ENCODE peak calls at places on chromosomes 7 and 10, in four cellular contexts. One of them, this sample, is unnamed.

GRCh38 chr10:32253821-32254220 is 93.1 kb downstream of the EPC1 start:
- DNase-seq in HepG2: no peak
- DNase-seq in IMR-90: no peak
- DNase-seq in K562: no peak
- DNase-seq in this sample: peak

GRCh38 chr7:34086064-34086463 is 180.7 kb downstream of the BMPER start:
- DNase-seq in HepG2: no peak
- DNase-seq in IMR-90: no peak
- DNase-seq in K562: no peak
- DNase-seq in this sample: no peak

GRCh38 chr7:110264288-110264687 is 826.6 kb upstream of the LRRN3 start:
- DNase-seq in HepG2: no peak
- DNase-seq in IMR-90: no peak
- DNase-seq in K562: no peak
- DNase-seq in this sample: no peak

GRCh38 chr7:17427924-17428323 is 129.5 kb downstream of the AHR start:
- DNase-seq in HepG2: no peak
- DNase-seq in IMR-90: no peak
- DNase-seq in K562: no peak
- DNase-seq in this sample: no peak

GRCh38 chr10:121165276-121165675 is 314.1 kb downstream of the WDR11 start:
- DNase-seq in HepG2: no peak
- DNase-seq in IMR-90: no peak
- DNase-seq in K562: no peak
- DNase-seq in this sample: no peak

GRCh38 chr7:3589756-3590155 is 288.7 kb downstream of the SDK1 start:
- DNase-seq in HepG2: no peak
- DNase-seq in IMR-90: no peak
- DNase-seq in K562: no peak
- DNase-seq in this sample: no peak

GRCh38 chr10:94066411-94066810 is 72.7 kb downstream of the PLCE1 start:
- DNase-seq in HepG2: peak
- DNase-seq in IMR-90: peak
- DNase-seq in K562: peak
- DNase-seq in this sample: peak

GRCh38 chr10:17109475-17110207 is 20.0 kb downstream of the CUBN start:
- DNase-seq in HepG2: no peak
- DNase-seq in IMR-90: peak
- DNase-seq in K562: no peak
- DNase-seq in this sample: peak

GRCh38 chr10:89390875-89391576 is 1.4 kb upstream of the IFIT1 start:
- DNase-seq in HepG2: no peak
- DNase-seq in IMR-90: peak
- DNase-seq in K562: no peak
- DNase-seq in this sample: no peak

GRCh38 chr10:31010062-31010461 is 21.6 kb downstream of the ZNF438 start:
- DNase-seq in HepG2: no peak
- DNase-seq in IMR-90: peak
- DNase-seq in K562: no peak
- DNase-seq in this sample: no peak

GRCh38 chr7:1818581-1819200 is 148.6 kb downstream of the ELFN1 start:
- DNase-seq in HepG2: no peak
- DNase-seq in IMR-90: no peak
- DNase-seq in K562: no peak
- DNase-seq in this sample: no peak

GRCh38 chr7:36775061-36775631 is 50.9 kb upstream of the AOAH start:
- DNase-seq in HepG2: no peak
- DNase-seq in IMR-90: no peak
- DNase-seq in K562: no peak
- DNase-seq in this sample: no peak

GRCh38 chr10:646118-646524 is 43.3 kb downstream of the DIP2C start:
- DNase-seq in HepG2: no peak
- DNase-seq in IMR-90: no peak
- DNase-seq in K562: no peak
- DNase-seq in this sample: no peak

GRCh38 chr10:33653584-33654367 is 319.3 kb upstream of the NRP1 start:
- DNase-seq in HepG2: no peak
- DNase-seq in IMR-90: peak
- DNase-seq in K562: no peak
- DNase-seq in this sample: no peak

GRCh38 chr10:113550365-113550764 is 2.5 kb upstream of the HABP2 start:
- DNase-seq in HepG2: no peak
- DNase-seq in IMR-90: peak
- DNase-seq in K562: no peak
- DNase-seq in this sample: no peak

GRCh38 chr7:50207682-50208255 is 96.7 kb upstream of the IKZF1 start:
- DNase-seq in HepG2: no peak
- DNase-seq in IMR-90: no peak
- DNase-seq in K562: no peak
- DNase-seq in this sample: no peak

GRCh38 chr7:127909424-127910152 is 121.6 kb downstream of the LRRC4 start:
- DNase-seq in HepG2: no peak
- DNase-seq in IMR-90: no peak
- DNase-seq in K562: no peak
- DNase-seq in this sample: no peak

GRCh38 chr10:92712016-92712889 is 22.5 kb downstream of the HHEX start:
- DNase-seq in HepG2: no peak
- DNase-seq in IMR-90: peak
- DNase-seq in K562: no peak
- DNase-seq in this sample: no peak

GRCh38 chr7:74488518-74488917 is 34.8 kb downstream of the GTF2IRD1 start:
- DNase-seq in HepG2: no peak
- DNase-seq in IMR-90: no peak
- DNase-seq in K562: no peak
- DNase-seq in this sample: no peak

GRCh38 chr10:127855584-127855881 is 37.2 kb downstream of the CLRN3 start:
- DNase-seq in HepG2: no peak
- DNase-seq in IMR-90: no peak
- DNase-seq in K562: no peak
- DNase-seq in this sample: no peak

GRCh38 chr10:127854769-127855583 is 37.8 kb downstream of the CLRN3 start:
- DNase-seq in HepG2: no peak
- DNase-seq in IMR-90: no peak
- DNase-seq in K562: no peak
- DNase-seq in this sample: no peak

GRCh38 chr10:127852456-127852855 is 40.3 kb downstream of the CLRN3 start:
- DNase-seq in HepG2: no peak
- DNase-seq in IMR-90: no peak
- DNase-seq in K562: no peak
- DNase-seq in this sample: no peak

GRCh38 chr10:127855976-127856375 is 36.8 kb downstream of the CLRN3 start:
- DNase-seq in HepG2: no peak
- DNase-seq in IMR-90: no peak
- DNase-seq in K562: no peak
- DNase-seq in this sample: no peak

DNA sequence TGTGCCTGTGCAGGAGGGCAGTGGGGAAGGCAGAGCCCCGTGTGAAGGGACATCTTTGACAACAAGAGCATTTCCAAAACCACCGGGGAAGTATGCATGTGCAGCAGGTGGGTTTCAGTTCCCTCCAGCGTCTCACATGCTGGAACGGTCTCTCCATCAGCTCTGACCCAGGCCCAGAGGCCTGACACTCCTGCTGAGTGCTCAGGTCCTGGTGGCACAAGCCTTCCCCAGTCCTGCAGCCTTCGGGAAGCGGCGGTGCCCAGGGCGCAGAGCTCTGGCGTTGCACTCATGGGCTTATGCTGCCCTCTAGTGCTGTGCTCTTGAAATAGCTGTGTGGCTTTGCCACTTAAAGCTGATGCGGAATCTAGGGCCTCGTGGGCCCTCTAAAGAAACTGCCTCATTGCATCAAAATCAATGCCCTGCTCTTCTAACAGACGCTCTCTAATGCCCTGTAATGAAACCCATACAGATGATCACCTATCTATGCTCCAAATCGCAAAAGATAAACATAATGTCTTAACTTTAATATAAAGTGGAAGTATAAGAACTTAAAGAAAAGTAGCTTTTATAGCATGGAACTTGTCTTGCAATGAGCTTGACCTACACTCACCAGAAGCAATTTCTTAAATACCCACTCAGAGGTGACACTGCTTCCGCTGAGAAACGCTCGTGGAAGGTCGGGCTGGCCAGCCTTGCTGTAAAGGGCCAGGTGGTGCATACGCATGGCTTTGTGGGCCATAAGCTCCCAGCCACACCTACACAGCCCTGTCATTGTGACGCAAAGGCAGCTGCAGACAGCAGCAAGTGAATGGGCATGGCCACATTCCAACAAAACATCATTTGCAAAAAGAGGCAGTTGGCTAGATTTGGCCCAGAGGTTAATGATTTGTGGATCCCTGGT is 38.6 kb downstream of the CLRN3 start:
- DNase-seq in HepG2: peak
- DNase-seq in IMR-90: peak
- DNase-seq in K562: peak
- DNase-seq in this sample: peak
- TF ChIP-seq BHLHE40 in HepG2: no peak
- TF ChIP-seq BHLHE40 in IMR-90: no peak
- TF ChIP-seq BHLHE40 in K562: no peak
- TF ChIP-seq BHLHE40 in this sample: no peak

GRCh38 chr7:94368371-94368791 is 26.3 kb upstream of the COL1A2 start:
- DNase-seq in HepG2: no peak
- DNase-seq in IMR-90: peak
- DNase-seq in K562: no peak
- DNase-seq in this sample: no peak
- TF ChIP-seq MAFK in HepG2: no peak
- TF ChIP-seq MAFK in IMR-90: no peak
- TF ChIP-seq MAFK in K562: no peak
- TF ChIP-seq MAFK in this sample: no peak

DNA sequence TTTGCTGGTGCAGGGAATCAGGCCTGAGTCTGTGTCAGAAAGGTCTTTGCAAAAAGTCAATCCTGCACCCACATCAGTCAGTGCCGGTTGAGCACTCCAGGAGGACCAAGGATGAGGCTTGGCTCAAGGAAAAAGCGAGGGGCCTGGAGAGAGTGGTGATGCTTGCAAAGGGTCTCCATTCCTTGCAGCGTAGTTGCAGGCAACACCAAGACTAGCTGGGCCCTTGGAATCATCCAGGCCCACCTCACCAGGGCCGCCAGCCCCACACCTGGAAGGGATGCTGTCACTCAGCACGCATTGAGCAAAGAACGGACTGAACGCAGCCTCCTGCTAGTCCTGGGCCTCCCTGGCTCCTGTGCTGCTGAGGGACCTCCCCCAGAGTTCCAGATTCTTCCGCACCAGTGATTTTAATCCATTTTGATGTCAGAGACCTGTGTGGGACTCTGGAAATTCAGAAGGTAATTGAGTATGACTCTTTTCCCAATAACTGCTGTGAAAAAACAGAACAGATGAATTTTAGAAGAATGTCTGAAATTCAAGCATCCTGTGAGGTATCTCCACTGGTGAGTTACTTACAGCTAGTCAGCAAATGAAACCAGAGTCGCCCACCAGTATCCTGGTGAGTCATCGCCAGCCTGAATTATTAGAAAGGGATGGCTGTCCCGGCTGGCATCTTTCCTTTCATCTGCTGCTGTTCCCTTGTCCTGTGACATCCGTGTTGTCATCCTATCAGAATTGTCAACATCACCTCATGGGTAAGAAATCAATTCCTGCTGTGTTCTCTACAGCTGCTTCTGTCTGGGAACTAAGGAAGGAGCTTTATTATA is 150.8 kb upstream of the NPS start:
- DNase-seq in HepG2: no peak
- DNase-seq in IMR-90: peak
- DNase-seq in K562: no peak
- DNase-seq in this sample: no peak
- TF ChIP-seq MAZ in HepG2: no peak
- TF ChIP-seq MAZ in IMR-90: no peak
- TF ChIP-seq MAZ in K562: no peak
- TF ChIP-seq MAZ in this sample: no peak

GRCh38 chr10:4826788-4827324 is 849 bp downstream of the AKR1E2 start:
- DNase-seq in HepG2: no peak
- DNase-seq in IMR-90: no peak
- DNase-seq in K562: no peak
- DNase-seq in this sample: no peak

GRCh38 chr10:4824791-4825310 is 1.2 kb upstream of the AKR1E2 start:
- DNase-seq in HepG2: no peak
- DNase-seq in IMR-90: no peak
- DNase-seq in K562: no peak
- DNase-seq in this sample: no peak

GRCh38 chr10:4828005-4828404 is 2.0 kb downstream of the AKR1E2 start:
- DNase-seq in HepG2: no peak
- DNase-seq in IMR-90: no peak
- DNase-seq in K562: peak
- DNase-seq in this sample: no peak

GRCh38 chr10:4825456-4825867 is 545 bp upstream of the AKR1E2 start:
- DNase-seq in HepG2: no peak
- DNase-seq in IMR-90: no peak
- DNase-seq in K562: no peak
- DNase-seq in this sample: no peak

GRCh38 chr10:4825868-4826787 is at the start of gene AKR1E2:
- DNase-seq in HepG2: no peak
- DNase-seq in IMR-90: peak
- DNase-seq in K562: peak
- DNase-seq in this sample: peak
- TF ChIP-seq BHLHE40 in HepG2: no peak
- TF ChIP-seq BHLHE40 in IMR-90: peak
- TF ChIP-seq BHLHE40 in K562: peak
- TF ChIP-seq BHLHE40 in this sample: peak

GRCh38 chr7:20482071-20482470 is 133.4 kb upstream of the ABCB5 start:
- DNase-seq in HepG2: no peak
- DNase-seq in IMR-90: no peak
- DNase-seq in K562: no peak
- DNase-seq in this sample: no peak
- TF ChIP-seq MAFK in HepG2: no peak
- TF ChIP-seq MAFK in IMR-90: no peak
- TF ChIP-seq MAFK in K562: no peak
- TF ChIP-seq MAFK in this sample: no peak

DNA sequence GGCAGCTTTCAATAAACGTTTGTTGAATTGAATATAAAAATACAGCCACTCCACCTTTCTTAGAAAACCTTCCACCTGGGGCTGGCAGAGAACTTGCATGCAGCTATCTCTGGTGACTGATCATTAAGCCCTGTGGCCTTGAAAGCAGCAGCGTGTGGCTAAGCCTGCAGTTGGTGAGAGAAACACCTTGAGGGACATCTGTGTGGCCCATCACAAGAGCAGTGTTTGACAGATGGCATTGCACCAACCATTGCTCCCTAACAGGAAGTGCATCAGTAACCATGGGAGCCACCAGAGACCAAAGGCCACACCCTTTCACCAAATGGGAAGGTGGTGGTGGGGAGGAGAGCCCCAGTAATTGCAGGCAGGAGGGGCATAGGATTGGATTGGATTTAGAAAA is 22.4 kb downstream of the RHOBTB1 start:
- DNase-seq in HepG2: no peak
- DNase-seq in IMR-90: no peak
- DNase-seq in K562: no peak
- DNase-seq in this sample: no peak
- TF ChIP-seq MAZ in HepG2: no peak
- TF ChIP-seq MAZ in IMR-90: no peak
- TF ChIP-seq MAZ in K562: no peak
- TF ChIP-seq MAZ in this sample: no peak

DNA sequence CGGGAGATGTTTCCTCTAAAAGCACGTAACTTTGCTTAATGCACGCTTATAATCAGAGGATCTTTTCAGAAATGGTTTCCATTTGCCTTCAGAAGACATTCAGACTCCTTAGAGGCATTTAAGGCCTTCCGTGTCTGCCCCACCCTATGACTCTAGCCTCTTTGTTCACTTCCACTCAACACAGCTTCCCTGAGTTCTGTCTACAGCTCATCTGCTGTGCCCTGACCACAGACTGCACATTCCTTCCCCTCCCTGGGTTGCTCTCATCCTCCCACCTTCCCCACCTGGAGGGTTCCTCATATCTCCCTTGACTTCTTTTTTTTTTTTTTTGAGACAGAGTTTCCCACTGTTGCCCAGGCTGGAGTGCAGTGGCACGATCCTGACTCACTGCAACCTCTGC is 16.6 kb downstream of the FBH1 start:
- DNase-seq in HepG2: no peak
- DNase-seq in IMR-90: no peak
- DNase-seq in K562: no peak
- DNase-seq in this sample: no peak
- TF ChIP-seq BHLHE40 in HepG2: no peak
- TF ChIP-seq BHLHE40 in IMR-90: no peak
- TF ChIP-seq BHLHE40 in K562: no peak
- TF ChIP-seq BHLHE40 in this sample: no peak